ENCODE peak calls at places on chromosomes 1 and 21, in nine cellular contexts. H is GOT3; W is NB4; U is esophagus muscularis mucosa; L is body of pancreas; E is MV-4-11; T is activated T-helper 1 cell treated with Interleukin-2 at 50 U/mL for 16 hours; V is cardiac fibroblast; B is stimulated activated effector memory CD8-positive, alpha-beta T cell treated with anti-CD3 and anti-CD28 coated beads, Interleukin-12 subunit alpha, Interleukin-12 subunit beta, amount 100 ng/mL, for 72 hours. X is an unnamed sample.

GRCh38 chr1:65002508-65003315 is 36.4 kb upstream of the JAK1 start:
- DNase-seq in H (peak; percentile 61), W (peak; percentile 66), U (peak; percentile 98), L (peak; percentile 87), E (peak; percentile 46), T (peak; percentile 57), V (peak; percentile 97), B (peak; percentile 86), X (peak; percentile 75)

GRCh38 chr1:905811-906531 is 17.8 kb upstream of the SAMD11 start:
- DNase-seq in H (no peak), W (peak; percentile 6), U (no peak), L (peak; percentile 1), E (no peak), T (no peak), V (no peak), B (no peak), X (no peak)

GRCh38 chr1:6971048-6971447 is 185.8 kb downstream of the CAMTA1 start:
- DNase-seq in H (no peak), W (no peak), U (no peak), L (no peak), E (no peak), T (no peak), V (no peak), B (no peak), X (no peak)

GRCh38 chr21:37983336-37984095 is 67.3 kb upstream of the KCNJ6 start:
- DNase-seq in H (no peak), W (no peak), U (no peak), L (no peak), E (no peak), T (no peak), V (no peak), B (no peak), X (peak; percentile 53)

GRCh38 chr1:189782280-189782679 is 695.4 kb downstream of the BRINP3 start:
- DNase-seq in H (no peak), W (no peak), U (no peak), L (no peak), E (no peak), T (no peak), V (no peak), B (no peak), X (no peak)

GRCh38 chr1:154490327-154490726 is 11.7 kb upstream of the TDRD10 start:
- DNase-seq in H (no peak), W (no peak), U (no peak), L (no peak), E (peak; percentile 76), T (no peak), V (no peak), B (no peak), X (no peak)

GRCh38 chr1:94677087-94677486 is 135.5 kb upstream of the F3 start:
- DNase-seq in H (no peak), W (no peak), U (no peak), L (no peak), E (no peak), T (no peak), V (no peak), B (no peak), X (no peak)

GRCh38 chr1:240091614-240092300 is at the start of gene FMN2:
- DNase-seq in H (no peak), W (no peak), U (no peak), L (no peak), E (no peak), T (no peak), V (peak; percentile 2), B (no peak), X (peak; percentile 47)

GRCh38 chr1:211313392-211313791 is 13.2 kb upstream of the TRAF5 start:
- DNase-seq in H (no peak), W (no peak), U (no peak), L (no peak), E (no peak), T (no peak), V (no peak), B (no peak), X (no peak)

GRCh38 chr1:209215826-209216225 is 367.7 kb upstream of the CAMK1G start:
- DNase-seq in H (no peak), W (no peak), U (no peak), L (no peak), E (no peak), T (no peak), V (no peak), B (no peak), X (no peak)

GRCh38 chr1:223803211-223803610 is 42.5 kb downstream of the TP53BP2 start:
- DNase-seq in H (no peak), W (no peak), U (no peak), L (no peak), E (no peak), T (no peak), V (no peak), B (no peak), X (no peak)

GRCh38 chr1:119838255-119838654 is 27.0 kb upstream of the REG4 start:
- DNase-seq in H (no peak), W (peak; percentile 9), U (no peak), L (no peak), E (peak; percentile 40), T (no peak), V (peak; percentile 12), B (peak; percentile 41), X (no peak)

GRCh38 chr1:2534775-2535387 is 4.8 kb upstream of the HES5 start:
- DNase-seq in H (no peak), W (no peak), U (no peak), L (no peak), E (no peak), T (no peak), V (peak; percentile 31), B (no peak), X (peak; percentile 20)

GRCh38 chr1:94471271-94471670 is 53.1 kb downstream of the ABCD3 start:
- DNase-seq in H (no peak), W (no peak), U (no peak), L (no peak), E (peak; percentile 57), T (no peak), V (no peak), B (no peak), X (no peak)

GRCh38 chr1:185570962-185571361 is 163.2 kb upstream of the HMCN1 start:
- DNase-seq in H (no peak), W (no peak), U (no peak), L (no peak), E (no peak), T (no peak), V (no peak), B (no peak), X (no peak)

GRCh38 chr21:26148071-26148470 is 22.5 kb downstream of the APP start:
- DNase-seq in H (no peak), W (no peak), U (no peak), L (no peak), E (no peak), T (no peak), V (peak; percentile 43), B (no peak), X (no peak)

GRCh38 chr1:222910699-222911098 is 95.9 kb downstream of the DISP1 start:
- DNase-seq in H (no peak), W (peak; percentile 8), U (no peak), L (no peak), E (no peak), T (no peak), V (peak; percentile 47), B (no peak), X (no peak)

GRCh38 chr1:6330410-6330827 is 63.1 kb downstream of the ACOT7 start:
- DNase-seq in H (no peak), W (no peak), U (no peak), L (no peak), E (no peak), T (no peak), V (peak; percentile 79), B (no peak), X (no peak)

GRCh38 chr1:14598007-14598497 is 433 bp upstream of the KAZN start:
- DNase-seq in H (no peak), W (no peak), U (no peak), L (no peak), E (no peak), T (no peak), V (no peak), B (no peak), X (peak; percentile 59)

GRCh38 chr1:41468082-41468762 is 16.3 kb downstream of the EDN2 start:
- DNase-seq in H (no peak), W (no peak), U (no peak), L (no peak), E (no peak), T (no peak), V (no peak), B (no peak), X (no peak)

X was measured in T1000.